ENCODE peak calls at places on chromosomes 11 and 22, in seven cellular contexts. One of them, this sample, is unnamed.

GRCh38 chr11:78418584-78419211 is 1.1 kb upstream of the GAB2 start:
- DNase-seq in cardiac muscle cell: no peak
- DNase-seq in T-helper 2 cell: no peak
- DNase-seq in SHP77: no peak
- DNase-seq in C1 segment of cervical spinal cord: peak; percentile 60
- DNase-seq in HCT116: no peak
- DNase-seq in heart right ventricle: no peak
- DNase-seq in this sample: no peak

GRCh38 chr11:75869661-75870455 is 54.8 kb downstream of the UVRAG start:
- DNase-seq in heart right ventricle: no peak
- DNase-seq in cardiac muscle cell: no peak
- DNase-seq in C1 segment of cervical spinal cord: no peak
- DNase-seq in SHP77: no peak
- DNase-seq in T-helper 2 cell: no peak
- DNase-seq in HCT116: no peak
- DNase-seq in this sample: no peak

GRCh38 chr11:7004482-7004881 is 15.7 kb downstream of the ZNF214 start:
- DNase-seq in T-helper 2 cell: no peak
- DNase-seq in SHP77: no peak
- DNase-seq in C1 segment of cervical spinal cord: no peak
- DNase-seq in heart right ventricle: no peak
- DNase-seq in cardiac muscle cell: peak; percentile 36
- DNase-seq in HCT116: no peak
- DNase-seq in this sample: no peak

GRCh38 chr11:114172055-114172861 is 112.7 kb downstream of the ZBTB16 start:
- DNase-seq in heart right ventricle: no peak
- DNase-seq in C1 segment of cervical spinal cord: no peak
- DNase-seq in T-helper 2 cell: no peak
- DNase-seq in SHP77: no peak
- DNase-seq in cardiac muscle cell: no peak
- DNase-seq in HCT116: no peak
- DNase-seq in this sample: no peak

GRCh38 chr22:19397729-19398094 is 33.8 kb downstream of the HIRA start:
- DNase-seq in T-helper 2 cell: no peak
- DNase-seq in cardiac muscle cell: no peak
- DNase-seq in heart right ventricle: no peak
- DNase-seq in HCT116: no peak
- DNase-seq in C1 segment of cervical spinal cord: no peak
- DNase-seq in SHP77: no peak
- DNase-seq in this sample: no peak

GRCh38 chr22:44391481-44392445 is 79.0 kb upstream of the SHISAL1 start:
- DNase-seq in cardiac muscle cell: no peak
- DNase-seq in HCT116: no peak
- DNase-seq in T-helper 2 cell: no peak
- DNase-seq in C1 segment of cervical spinal cord: no peak
- DNase-seq in heart right ventricle: peak; percentile 6
- DNase-seq in SHP77: no peak
- DNase-seq in this sample: no peak

GRCh38 chr11:76382209-76382608 is 1.1 kb downstream of the GVQW3 start:
- DNase-seq in HCT116: no peak
- DNase-seq in T-helper 2 cell: no peak
- DNase-seq in C1 segment of cervical spinal cord: no peak
- DNase-seq in SHP77: no peak
- DNase-seq in heart right ventricle: no peak
- DNase-seq in cardiac muscle cell: no peak
- DNase-seq in this sample: no peak

GRCh38 chr11:133118563-133119303 is 413.6 kb downstream of the OPCML start:
- DNase-seq in heart right ventricle: peak; percentile 14
- DNase-seq in HCT116: no peak
- DNase-seq in SHP77: no peak
- DNase-seq in T-helper 2 cell: no peak
- DNase-seq in C1 segment of cervical spinal cord: no peak
- DNase-seq in cardiac muscle cell: no peak
- DNase-seq in this sample: no peak

GRCh38 chr11:80155412-80156017 is 714.7 kb upstream of the TENM4 start:
- DNase-seq in T-helper 2 cell: no peak
- DNase-seq in C1 segment of cervical spinal cord: no peak
- DNase-seq in HCT116: no peak
- DNase-seq in heart right ventricle: no peak
- DNase-seq in cardiac muscle cell: peak; percentile 21
- DNase-seq in SHP77: peak; percentile 28
- DNase-seq in this sample: no peak

GRCh38 chr11:100640071-100640470 is 47.0 kb upstream of the ARHGAP42 start:
- DNase-seq in C1 segment of cervical spinal cord: no peak
- DNase-seq in T-helper 2 cell: no peak
- DNase-seq in HCT116: no peak
- DNase-seq in heart right ventricle: no peak
- DNase-seq in SHP77: no peak
- DNase-seq in cardiac muscle cell: no peak
- DNase-seq in this sample: no peak

GRCh38 chr22:23383491-23384450 is 196.3 kb downstream of the IGLL1 start:
- DNase-seq in cardiac muscle cell: peak; percentile 33
- DNase-seq in SHP77: peak; percentile 69
- DNase-seq in C1 segment of cervical spinal cord: peak; percentile 68
- DNase-seq in T-helper 2 cell: no peak
- DNase-seq in HCT116: no peak
- DNase-seq in heart right ventricle: no peak
- DNase-seq in this sample: no peak

GRCh38 chr11:102226702-102227101 is 90.6 kb upstream of the BIRC3 start:
- DNase-seq in HCT116: no peak
- DNase-seq in cardiac muscle cell: peak; percentile 86
- DNase-seq in SHP77: no peak
- DNase-seq in C1 segment of cervical spinal cord: no peak
- DNase-seq in T-helper 2 cell: no peak
- DNase-seq in heart right ventricle: no peak
- DNase-seq in this sample: no peak

GRCh38 chr22:30575011-30575671 is 676 bp upstream of the GAL3ST1 start:
- DNase-seq in HCT116: no peak
- DNase-seq in cardiac muscle cell: peak; percentile 94
- DNase-seq in T-helper 2 cell: no peak
- DNase-seq in SHP77: no peak
- DNase-seq in C1 segment of cervical spinal cord: no peak
- DNase-seq in heart right ventricle: peak; percentile 47
- DNase-seq in this sample: no peak

GRCh38 chr11:3035333-3035732 is 21.9 kb downstream of the CARS1 start:
- DNase-seq in HCT116: no peak
- DNase-seq in SHP77: no peak
- DNase-seq in heart right ventricle: no peak
- DNase-seq in cardiac muscle cell: no peak
- DNase-seq in T-helper 2 cell: no peak
- DNase-seq in C1 segment of cervical spinal cord: no peak
- DNase-seq in this sample: no peak